ENCODE peak calls at places on chromosome 21, in six cellular contexts. I is CD4-positive, alpha-beta memory T cell; O is body of pancreas; N is left lung; B is mesendoderm; Y is mucosa of descending colon. R is an unnamed sample. For H3K4me1 and H3K36me3, the result is how much of the 10 kb centered on the place peaks cover.

GRCh38 chr21:26966360-26966977 is 419 bp downstream of the ADAMTS5 start:
- DNase-seq in B (peak), N (no peak), Y (peak), O (peak), I (no peak), R (no peak)

GRCh38 chr21:42309753-42310213 is 5.4 kb downstream of the TFF3 start:
- DNase-seq in N (peak), B (peak), Y (peak), I (peak), O (peak), R (peak)

GRCh38 chr21:44407493-44407892 is 47.8 kb upstream of the LRRC3 start:
- DNase-seq in O (no peak), N (no peak), B (no peak), I (peak), Y (no peak), R (peak)

GRCh38 chr21:43972850-43973633 is 39.1 kb upstream of the TRAPPC10 start:
- DNase-seq in N (no peak), Y (peak), I (no peak), O (no peak), B (no peak), R (peak)

GRCh38 chr21:15895142-15896106 is 165.6 kb downstream of the USP25 start:
- DNase-seq in I (no peak), O (no peak), N (no peak), B (no peak), Y (no peak), R (no peak)

GRCh38 chr21:32253215-32253641 is 25.6 kb downstream of the MIS18A start:
- DNase-seq in I (no peak), B (no peak), Y (no peak), O (peak), N (no peak), R (no peak)

GRCh38 chr21:44448651-44449131 is 6.6 kb upstream of the LRRC3 start:
- DNase-seq in Y (no peak), I (no peak), B (no peak), N (peak), O (no peak), R (no peak)

GRCh38 chr21:29332461-29333354 is 34.0 kb downstream of the BACH1 start:
- DNase-seq in Y (no peak), B (no peak), I (no peak), N (no peak), O (no peak), R (no peak)

GRCh38 chr21:33238146-33238545 is 8.4 kb downstream of the IFNAR2 start:
- DNase-seq in O (no peak), Y (no peak), B (no peak), I (no peak), N (no peak), R (peak)

GRCh38 chr21:36125513-36126121 is 9.3 kb upstream of the CBR3 start:
- DNase-seq in Y (peak), I (peak), B (peak), O (peak), N (peak), R (peak)

GRCh38 chr21:32382108-32382601 is 10.7 kb downstream of the URB1 start:
- DNase-seq in B (no peak), N (no peak), Y (no peak), O (no peak), I (no peak), R (no peak)

GRCh38 chr21:20856926-20857325 is 141.3 kb upstream of the NCAM2 start:
- DNase-seq in O (no peak), I (no peak), N (no peak), B (peak), Y (no peak), R (no peak)

GRCh38 chr21:33643658-33644311 is 1.5 kb downstream of the ITSN1 start:
- DNase-seq in B (peak), I (no peak), Y (no peak), O (no peak), N (no peak), R (peak)

GRCh38 chr21:27647401-27647800 is 680.5 kb upstream of the ADAMTS5 start:
- DNase-seq in Y (no peak), I (no peak), B (no peak), N (no peak), O (no peak), R (no peak)

GRCh38 chr21:15943009-15943666 is 213.4 kb downstream of the USP25 start:
- DNase-seq in Y (no peak), N (no peak), B (no peak), I (no peak), O (no peak), R (no peak)

GRCh38 chr21:16243396-16243795 is 513.6 kb downstream of the USP25 start:
- DNase-seq in O (no peak), B (no peak), Y (no peak), N (no peak), I (no peak), R (no peak)

GRCh38 chr21:43853851-43854772 is 10.9 kb upstream of the AGPAT3 start:
- DNase-seq in B (no peak), O (no peak), Y (no peak), N (no peak), I (no peak), R (no peak)

GRCh38 chr21:17796037-17796403 is 23.1 kb downstream of the C21orf91 start:
- DNase-seq in B (no peak), I (no peak), Y (no peak), N (no peak), O (no peak), R (no peak)

GRCh38 chr21:20996421-20997307 is 1.5 kb upstream of the NCAM2 start:
- DNase-seq in Y (no peak), B (peak), O (no peak), N (peak), I (no peak), R (no peak)

GRCh38 chr21:27648560-27648959 is 681.7 kb upstream of the ADAMTS5 start:
- DNase-seq in I (no peak), N (no peak), O (no peak), B (no peak), Y (no peak), R (peak)

GRCh38 chr21:16239659-16240265 is 510.0 kb downstream of the USP25 start:
- DNase-seq in Y (no peak), N (no peak), I (no peak), O (no peak), B (peak), R (no peak)

GRCh38 chr21:45951676-45952075 is 29.9 kb upstream of the COL6A1 start:
- DNase-seq in B (no peak), N (no peak), I (no peak), O (no peak), Y (no peak), R (no peak)

GRCh38 chr21:45947716-45948255 is 33.8 kb upstream of the COL6A1 start:
- DNase-seq in B (no peak), I (no peak), O (no peak), Y (no peak), N (no peak), R (no peak)

GRCh38 chr21:45950740-45951515 is 30.6 kb upstream of the COL6A1 start:
- DNase-seq in B (peak), I (no peak), Y (peak), O (peak), N (no peak), R (peak)

GRCh38 chr21:45948576-45949141 is 32.9 kb upstream of the COL6A1 start:
- DNase-seq in N (no peak), I (no peak), B (peak), Y (no peak), O (peak), R (no peak)

DNA sequence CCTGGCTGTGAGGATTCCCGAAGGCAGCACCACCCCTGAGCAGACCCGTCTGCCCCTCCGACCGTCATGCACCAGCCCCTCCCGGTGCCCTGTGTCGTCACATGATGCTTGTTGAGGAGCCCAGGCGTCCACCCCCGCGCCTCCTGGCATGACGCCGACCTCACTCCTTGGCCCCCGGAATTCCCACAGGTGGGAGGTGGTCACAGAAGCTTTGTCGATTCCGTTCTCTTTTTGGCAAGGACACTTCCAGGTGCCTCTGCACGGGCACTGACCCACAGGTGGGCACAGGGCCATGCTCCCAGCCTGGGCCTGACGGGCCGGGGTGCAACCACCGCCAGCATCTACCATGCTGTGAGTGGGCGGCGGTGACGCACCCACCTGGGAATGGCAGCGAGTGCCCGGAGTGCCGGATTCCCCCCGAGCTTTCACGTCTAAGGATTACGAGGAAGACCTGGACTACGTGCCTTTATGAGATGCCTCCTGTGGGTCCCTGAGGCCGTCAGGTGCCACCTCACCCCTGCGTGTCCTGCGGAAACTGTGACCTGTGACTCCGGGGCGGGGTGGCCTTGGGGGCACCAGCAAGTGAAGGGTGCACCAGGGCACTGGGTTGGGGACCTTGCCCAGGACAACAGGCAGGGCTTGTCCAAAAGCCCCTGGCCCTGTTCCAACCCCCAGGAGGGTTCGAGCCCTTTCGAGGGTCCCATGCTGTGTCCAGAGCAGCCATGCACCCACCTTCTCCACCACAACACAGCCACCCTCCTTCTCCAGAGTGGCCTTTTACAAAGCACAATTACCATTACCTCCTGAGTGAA is 31.4 kb upstream of the COL6A1 start:
- DNase-seq in I (no peak), B (no peak), Y (no peak), N (no peak), O (no peak), R (no peak)
- H3K4me3 ChIP-seq in I (no peak), B (no peak), Y (no peak), N (no peak), O (no peak), R (peak)

GRCh38 chr21:34907783-34908423 is 141.2 kb downstream of the RUNX1 start:
- DNase-seq in O (no peak), Y (no peak), N (no peak), I (no peak), B (no peak), R (no peak)

GRCh38 chr21:34910396-34910795 is 138.7 kb downstream of the RUNX1 start:
- DNase-seq in I (no peak), Y (no peak), B (no peak), N (peak), O (no peak), R (no peak)

GRCh38 chr21:34906401-34906800 is 142.7 kb downstream of the RUNX1 start:
- DNase-seq in Y (no peak), O (no peak), N (no peak), B (no peak), I (no peak), R (no peak)

GRCh38 chr21:34909492-34910292 is 139.4 kb downstream of the RUNX1 start:
- DNase-seq in Y (no peak), N (no peak), O (no peak), B (peak), I (no peak), R (no peak)

GRCh38 chr21:34908424-34909055 is 140.6 kb downstream of the RUNX1 start:
- DNase-seq in I (no peak), Y (no peak), N (no peak), O (no peak), B (peak), R (no peak)
- H3K4me1 ChIP-seq in I (half or more), Y (under half), N (under half), O (under half), B (under half), R (under half)

GRCh38 chr21:37196847-37197246 is 70.3 kb downstream of the VPS26C start:
- DNase-seq in O (no peak), N (no peak), B (no peak), Y (no peak), I (no peak), R (no peak)

GRCh38 chr21:37198989-37199924 is 67.9 kb downstream of the VPS26C start:
- DNase-seq in Y (no peak), I (no peak), B (no peak), N (no peak), O (no peak), R (peak)

GRCh38 chr21:37204580-37204979 is 62.6 kb downstream of the VPS26C start:
- DNase-seq in Y (no peak), I (no peak), B (no peak), O (no peak), N (no peak), R (no peak)

GRCh38 chr21:37202221-37202805 is 64.8 kb downstream of the VPS26C start:
- DNase-seq in N (no peak), O (no peak), B (no peak), I (no peak), Y (no peak), R (no peak)

DNA sequence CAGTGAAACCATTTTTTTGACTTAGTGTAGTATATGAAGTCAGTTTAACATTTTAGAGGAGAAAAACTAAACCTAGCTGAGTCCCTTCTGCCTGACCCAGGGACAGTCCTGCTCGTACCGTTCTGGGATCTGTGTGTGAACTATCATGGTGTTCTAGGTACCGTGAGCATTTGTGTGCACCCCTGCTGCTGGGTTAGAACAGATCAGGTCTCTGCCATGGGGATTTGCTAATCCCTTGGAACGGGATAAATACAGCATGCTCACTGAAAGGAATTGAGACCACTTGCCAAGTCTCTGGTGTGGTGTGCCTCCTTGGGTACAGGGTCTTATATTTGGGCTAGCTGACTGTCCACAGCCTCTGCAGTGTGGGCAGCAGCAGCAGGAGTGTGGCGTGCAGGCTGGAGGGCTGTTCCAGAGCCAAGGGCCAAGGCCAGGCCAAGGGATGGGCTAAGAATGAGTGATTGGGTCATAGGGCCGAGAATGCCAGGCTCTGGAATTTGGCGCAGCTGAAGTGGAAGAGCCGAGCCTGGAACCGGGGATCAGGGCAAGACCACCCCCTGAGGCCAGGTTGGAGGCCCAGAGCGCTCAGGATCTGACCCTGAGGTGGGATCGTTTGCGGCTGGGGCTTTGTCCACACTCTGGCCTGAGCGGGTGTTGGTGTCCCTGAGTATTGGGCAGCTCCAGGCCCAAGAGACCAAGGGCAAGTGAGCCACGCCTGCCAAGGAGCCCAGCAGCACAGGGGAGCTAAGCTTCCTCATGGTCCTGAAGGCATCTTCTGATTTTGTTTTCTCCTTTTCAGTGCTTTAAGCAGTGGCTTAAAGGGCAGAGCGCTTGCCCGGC is 66.3 kb downstream of the VPS26C start:
- DNase-seq in I (no peak), N (no peak), B (no peak), Y (no peak), O (no peak), R (no peak)
- H3K36me3 ChIP-seq in I (under half), N (half or more), B (under half), Y (under half), O (under half), R (under half)

DNA sequence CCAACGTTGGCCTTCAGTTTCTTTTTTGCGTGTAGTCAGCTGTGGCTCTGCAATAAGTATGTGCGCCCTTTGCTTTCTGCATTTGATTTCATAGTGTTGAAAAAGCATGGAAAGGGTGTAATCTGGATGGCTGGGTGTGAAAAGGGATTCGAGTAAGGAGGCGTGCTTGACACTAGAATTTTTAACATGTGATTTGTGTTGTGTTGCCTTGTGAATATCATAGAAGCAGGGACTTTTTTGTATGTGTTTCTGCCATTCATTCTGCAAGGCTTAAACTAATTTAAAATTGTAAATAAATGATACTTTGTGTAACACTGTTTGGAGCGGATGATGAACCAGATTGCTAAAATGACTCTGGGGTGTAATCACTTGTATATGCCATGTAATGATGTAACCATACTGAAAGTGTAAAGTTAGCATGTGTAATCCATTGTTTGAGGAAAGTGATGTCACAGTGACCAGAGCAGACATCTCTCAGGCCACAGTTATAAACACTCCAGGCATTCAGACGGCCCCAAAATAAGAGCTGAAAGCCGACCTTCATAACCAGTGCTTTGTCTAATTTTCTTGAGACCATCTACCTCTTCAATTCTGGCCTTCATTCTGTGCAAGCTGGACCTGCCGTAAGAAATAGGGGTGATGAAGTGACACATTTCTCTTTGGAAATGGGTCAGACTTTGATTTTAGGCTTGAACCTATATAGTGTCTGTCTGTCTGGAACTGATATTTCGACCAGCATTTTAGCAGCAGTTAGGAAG is 616 bp downstream of the SH3BGR start:
- DNase-seq in N (no peak), O (no peak), B (no peak), Y (no peak), I (no peak), R (peak)
- H3K4me3 ChIP-seq in N (no peak), O (peak), B (no peak), Y (no peak), I (no peak), R (peak)

R was measured in SJCRH30.